ENCODE peak calls at places on chromosomes 7 and 10, in seven cellular contexts. Q is fibroblast of pulmonary artery, N is IMR-90, R is glutamatergic neuron, T is endothelial cell, H is neural progenitor cell, E is endothelial cell of umbilical vein. B is an unnamed sample.

GRCh38 chr7:66352071-66352470 is 146.9 kb downstream of the TPST1 start:
- DNase-seq in E (peak), R (no peak), T (no peak), H (peak), N (no peak), Q (peak), B (peak)

GRCh38 chr10:23081891-23082290 is 13.5 kb upstream of the MSRB2 start:
- DNase-seq in Q (peak), H (no peak), R (no peak), T (no peak), N (peak), E (peak), B (no peak)

GRCh38 chr7:1323178-1324027 is 90.7 kb downstream of the UNCX start:
- DNase-seq in E (no peak), R (peak), N (no peak), Q (no peak), H (peak), T (no peak), B (no peak)

GRCh38 chr7:1707756-1708611 is 37.9 kb downstream of the ELFN1 start:
- DNase-seq in T (no peak), H (no peak), R (no peak), Q (no peak), E (no peak), N (no peak), B (peak)

GRCh38 chr7:14196555-14196954 is 207.1 kb upstream of the ETV1 start:
- DNase-seq in R (no peak), H (no peak), T (no peak), E (no peak), N (peak), Q (peak), B (no peak)

GRCh38 chr7:97620495-97620894 is 111.4 kb upstream of the TAC1 start:
- DNase-seq in H (no peak), R (no peak), E (no peak), Q (no peak), T (no peak), N (no peak), B (no peak)

GRCh38 chr7:1368682-1369571 is 90.3 kb downstream of the MICALL2 start:
- DNase-seq in Q (no peak), E (peak), R (peak), T (peak), H (peak), N (no peak), B (peak)

GRCh38 chr10:115402690-115403089 is 309.5 kb downstream of the ATRNL1 start:
- DNase-seq in T (no peak), N (peak), Q (peak), H (no peak), E (peak), R (no peak), B (no peak)

GRCh38 chr7:141043621-141044020 is 28.9 kb upstream of the MRPS33 start:
- DNase-seq in T (no peak), E (no peak), Q (no peak), H (no peak), N (no peak), R (no peak), B (no peak)

GRCh38 chr10:132624847-132625839 is 87.6 kb downstream of the INPP5A start:
- DNase-seq in R (peak), N (peak), H (peak), T (no peak), E (no peak), Q (no peak), B (no peak)

GRCh38 chr7:44167920-44168319 is 21.3 kb downstream of the GCK start:
- DNase-seq in Q (no peak), T (no peak), R (no peak), H (no peak), E (no peak), N (no peak), B (no peak)

GRCh38 chr7:74449809-74450397 is 3.8 kb upstream of the GTF2IRD1 start:
- DNase-seq in N (peak), T (peak), R (peak), E (peak), Q (peak), H (peak), B (peak)

GRCh38 chr10:104054430-104054829 is 31.2 kb downstream of the COL17A1 start:
- DNase-seq in Q (peak), H (no peak), T (no peak), R (no peak), E (peak), N (peak), B (no peak)

GRCh38 chr10:13924020-13924725 is 337.4 kb downstream of the PRPF18 start:
- DNase-seq in H (no peak), T (no peak), R (no peak), N (peak), E (peak), Q (peak), B (no peak)

GRCh38 chr10:110005716-110006115 is 2.1 kb upstream of the ADD3 start:
- DNase-seq in E (no peak), T (peak), R (peak), Q (peak), N (peak), H (peak), B (no peak)

GRCh38 chr7:2873146-2873545 is 29.0 kb upstream of the GNA12 start:
- DNase-seq in R (no peak), Q (peak), T (no peak), H (no peak), E (no peak), N (no peak), B (no peak)

GRCh38 chr7:124959676-124960075 is 30.1 kb upstream of the POT1 start:
- DNase-seq in T (no peak), H (no peak), N (no peak), E (no peak), Q (no peak), R (no peak), B (no peak)

GRCh38 chr7:143965280-143965679 is 10.6 kb downstream of the OR2F1 start:
- DNase-seq in H (no peak), N (no peak), R (no peak), T (no peak), Q (peak), E (no peak), B (no peak)

GRCh38 chr10:20058135-20058534 is 241.9 kb downstream of the PLXDC2 start:
- DNase-seq in Q (no peak), R (no peak), N (no peak), T (no peak), E (no peak), H (no peak), B (no peak)

GRCh38 chr7:16494955-16495719 is 29.6 kb upstream of the SOSTDC1 start:
- DNase-seq in Q (no peak), N (no peak), T (no peak), R (no peak), H (no peak), E (no peak), B (no peak)

GRCh38 chr10:130053561-130053960 is 57.1 kb downstream of the C10orf143 start:
- DNase-seq in T (no peak), N (no peak), Q (no peak), R (no peak), E (no peak), H (no peak), B (no peak)

GRCh38 chr10:72784551-72785421 is 92.8 kb downstream of the MCU start:
- DNase-seq in Q (peak), E (peak), R (peak), H (peak), N (peak), T (peak), B (no peak)

GRCh38 chr10:45470098-45471012 is 96.3 kb downstream of the ALOX5 start:
- DNase-seq in E (peak), T (no peak), R (no peak), H (no peak), N (peak), Q (peak), B (peak)

GRCh38 chr7:157471259-157472125 is 134.7 kb downstream of the DNAJB6 start:
- DNase-seq in H (no peak), Q (no peak), T (no peak), N (no peak), E (no peak), R (no peak), B (no peak)

GRCh38 chr10:110610308-110610774 is 33.8 kb upstream of the RBM20 start:
- DNase-seq in N (peak), H (peak), T (peak), E (peak), R (peak), Q (peak), B (peak)

GRCh38 chr10:87053577-87054181 is 33.6 kb downstream of the FAM25A start:
- DNase-seq in N (no peak), Q (no peak), H (no peak), T (no peak), R (no peak), E (no peak), B (no peak)

GRCh38 chr7:107180378-107180777 is 11.6 kb downstream of the HBP1 start:
- DNase-seq in R (no peak), H (no peak), Q (peak), E (peak), N (peak), T (no peak), B (no peak)

GRCh38 chr7:116802784-116803183 is 59.6 kb upstream of the CAPZA2 start:
- DNase-seq in T (peak), R (no peak), H (peak), E (peak), Q (peak), N (peak), B (peak)

GRCh38 chr7:130445008-130445407 is 4.2 kb upstream of the CEP41 start:
- DNase-seq in H (no peak), N (no peak), T (no peak), E (no peak), Q (no peak), R (no peak), B (no peak)

GRCh38 chr10:99775850-99776249 is 6.6 kb upstream of the ABCC2 start:
- DNase-seq in R (no peak), E (peak), N (peak), Q (peak), T (no peak), H (no peak), B (no peak)

GRCh38 chr7:139693651-139694388 is 84.0 kb downstream of the HIPK2 start:
- DNase-seq in H (no peak), E (no peak), N (peak), R (no peak), Q (no peak), T (no peak), B (no peak)

DNA sequence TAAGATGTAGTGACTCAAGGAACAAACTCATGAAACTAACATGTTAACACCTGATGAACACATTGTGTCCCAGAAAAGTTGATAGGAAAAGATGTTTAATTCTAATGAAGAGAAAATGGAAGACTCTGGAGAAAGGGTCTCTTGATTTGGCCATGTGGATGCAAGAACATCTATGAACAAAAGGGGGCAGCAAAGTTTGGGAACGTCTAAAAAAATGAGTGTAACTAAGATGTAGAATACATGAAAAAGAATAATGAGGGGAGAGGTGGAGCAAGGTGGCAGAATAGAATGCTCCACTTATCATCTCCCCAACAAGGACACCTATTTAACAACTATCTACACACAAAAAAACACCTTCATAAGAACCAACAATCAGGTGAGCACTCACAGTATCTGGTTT is 805.1 kb downstream of the TNS3 start:
- DNase-seq in R (no peak), N (peak), T (no peak), Q (peak), H (no peak), E (peak), B (no peak)
- TF ChIP-seq CTCF in R (peak), N (peak), T (peak), Q (peak), H (peak), E (peak), B (no peak)

DNA sequence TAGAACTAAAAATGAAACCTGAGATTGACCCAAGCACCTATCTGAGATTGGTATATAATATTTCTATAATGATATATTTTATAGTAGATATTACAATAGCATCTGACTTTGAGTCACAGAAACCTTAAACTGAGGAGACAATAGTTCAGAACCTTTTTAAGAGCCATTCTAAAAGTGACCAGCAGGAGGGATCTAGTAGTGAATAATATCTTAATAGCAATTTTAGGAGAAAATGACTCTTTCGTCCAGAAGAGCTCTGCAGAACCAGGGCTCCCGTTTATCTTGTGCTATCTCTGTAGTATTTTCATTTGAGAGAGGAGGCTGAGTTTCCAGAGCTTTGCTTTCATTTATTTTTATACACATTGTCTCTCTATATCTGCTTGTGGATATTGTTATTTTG is 68.1 kb downstream of the PODXL start:
- DNase-seq in N (no peak), T (no peak), E (peak), Q (no peak), R (no peak), H (no peak), B (no peak)
- TF ChIP-seq CTCF in N (peak), T (peak), E (no peak), Q (peak), R (peak), H (peak), B (no peak)

DNA sequence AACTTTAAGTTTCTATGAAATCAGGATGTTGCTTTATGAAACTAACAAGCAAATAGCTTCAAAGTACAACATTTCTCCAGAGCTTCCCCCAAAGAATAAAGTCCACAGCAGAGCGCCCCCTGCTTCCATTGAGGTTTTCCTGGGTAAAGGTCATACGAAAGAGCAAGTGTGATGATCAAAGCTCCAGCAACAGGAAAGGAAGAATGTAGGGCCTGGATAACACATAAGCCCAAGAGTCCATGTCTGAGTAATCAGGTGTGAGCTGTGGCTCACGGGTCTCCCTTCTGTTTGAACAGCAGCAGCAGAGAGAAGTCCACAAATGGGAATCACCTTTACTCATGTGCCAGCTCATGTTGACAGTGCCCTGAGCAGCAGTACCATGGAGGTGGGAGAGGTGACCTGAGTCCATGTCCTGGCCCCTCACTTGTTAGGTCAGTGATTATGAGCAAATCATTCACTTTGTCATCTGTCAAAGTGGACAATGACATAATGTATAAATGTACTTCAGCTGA is 50.5 kb downstream of the MRPL32 start:
- DNase-seq in N (no peak), H (no peak), T (no peak), E (no peak), R (no peak), Q (no peak), B (no peak)
- TF ChIP-seq CTCF in N (no peak), H (no peak), T (no peak), E (no peak), R (no peak), Q (no peak), B (no peak)

GRCh38 chr7:151125459-151125834 is 39.2 kb downstream of the AGAP3 start:
- DNase-seq in H (peak), Q (no peak), R (peak), N (no peak), E (no peak), T (peak), B (no peak)
- TF ChIP-seq CTCF in H (peak), Q (no peak), R (no peak), N (no peak), E (no peak), T (no peak), B (no peak)

GRCh38 chr10:91296471-91296870 is 76.0 kb downstream of the PCGF5 start:
- DNase-seq in N (no peak), R (no peak), H (peak), T (no peak), Q (peak), E (peak), B (peak)
- TF ChIP-seq CTCF in N (peak), R (no peak), H (peak), T (no peak), Q (peak), E (no peak), B (no peak)

GRCh38 chr10:122204691-122205489 is 66.2 kb upstream of the BTBD16 start:
- DNase-seq in E (no peak), N (no peak), T (no peak), R (no peak), Q (no peak), H (no peak), B (no peak)
- TF ChIP-seq CTCF in E (no peak), N (peak), T (no peak), R (no peak), Q (no peak), H (no peak), B (no peak)

GRCh38 chr7:142709921-142710320 is 39.4 kb upstream of the PRSS1 start:
- DNase-seq in T (no peak), R (no peak), Q (no peak), H (no peak), N (no peak), E (no peak), B (no peak)

GRCh38 chr7:142714375-142714774 is 34.9 kb upstream of the PRSS1 start:
- DNase-seq in T (peak), Q (no peak), N (no peak), E (peak), H (no peak), R (no peak), B (no peak)

GRCh38 chr7:142711722-142712616 is 37.3 kb upstream of the PRSS1 start:
- DNase-seq in R (no peak), N (peak), T (no peak), H (peak), E (peak), Q (peak), B (no peak)

GRCh38 chr7:142711196-142711595 is 38.1 kb upstream of the PRSS1 start:
- DNase-seq in T (no peak), E (no peak), H (no peak), R (no peak), N (no peak), Q (no peak), B (no peak)

DNA sequence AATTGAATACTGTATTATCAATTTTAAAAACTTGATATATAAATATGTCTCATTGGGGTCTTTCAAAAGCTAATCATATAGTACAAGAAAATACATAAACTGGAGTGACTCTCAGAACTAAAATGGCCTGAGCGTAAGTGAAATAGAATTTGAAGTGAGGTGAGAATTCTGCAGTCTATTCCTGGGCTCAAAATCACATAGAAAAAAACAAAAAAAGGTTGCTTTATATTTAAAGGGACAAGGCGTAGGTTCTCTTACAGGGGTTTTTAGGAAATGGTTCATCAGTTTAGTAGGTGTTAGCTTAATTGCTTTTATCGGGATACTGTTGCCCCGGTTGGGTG is 36.7 kb upstream of the PRSS1 start:
- DNase-seq in E (no peak), Q (no peak), H (no peak), T (no peak), R (no peak), N (no peak), B (no peak)
- TF ChIP-seq CTCF in E (no peak), Q (no peak), H (no peak), T (peak), R (peak), N (no peak), B (no peak)

GRCh38 chr10:88401671-88402347 is 181.3 kb downstream of the RNLS start:
- DNase-seq in T (no peak), E (peak), Q (peak), R (no peak), N (peak), H (no peak), B (no peak)
- TF ChIP-seq CTCF in T (no peak), E (no peak), Q (peak), R (no peak), N (peak), H (peak), B (no peak)

B was measured in GM13976.